ENCODE peak calls at places on chromosome 1, in eight cellular contexts. M is CD8-positive, alpha-beta T cell; S is body of pancreas; X is fibroblast of lung; Z is left ventricle myocardium inferior; Y is psoas muscle; B is stomach; F is A549. W is an unnamed sample.
A peak's percentile ranks its signal among the peaks of the same experiment; 100 is the strongest.

GRCh38 chr1:194534784-194535183 is 1348.4 kb upstream of the B3GALT2 start:
- DNase-seq in F (no peak), Y (no peak), M (no peak), Z (no peak), S (no peak), B (no peak), X (no peak), W (no peak)

GRCh38 chr1:208288495-208288894 is 44.3 kb upstream of the PLXNA2 start:
- DNase-seq in Z (no peak), B (no peak), Y (no peak), X (no peak), M (no peak), F (no peak), S (no peak), W (no peak)

GRCh38 chr1:18512883-18513282 is 32.2 kb downstream of the KLHDC7A start:
- DNase-seq in M (no peak), X (no peak), S (no peak), Y (no peak), B (no peak), F (no peak), Z (no peak), W (peak; percentile 22)

GRCh38 chr1:79811173-79811572 is 804.6 kb upstream of the ADGRL4 start:
- DNase-seq in M (no peak), Z (no peak), Y (no peak), S (no peak), X (peak; percentile 61), B (no peak), F (no peak), W (no peak)

GRCh38 chr1:175234639-175235038 is 42.1 kb upstream of the KIAA0040 start:
- DNase-seq in Z (no peak), B (no peak), F (no peak), M (no peak), X (no peak), Y (no peak), S (no peak), W (no peak)

GRCh38 chr1:219621047-219621786 is 8.3 kb upstream of the ZC3H11B start:
- DNase-seq in F (no peak), M (no peak), Z (no peak), X (no peak), B (no peak), S (peak; percentile 65), Y (no peak), W (no peak)

GRCh38 chr1:15758953-15759661 is 512 bp downstream of the FBLIM1 start:
- DNase-seq in F (peak; percentile 36), S (peak; percentile 40), B (no peak), X (no peak), M (no peak), Y (no peak), Z (no peak), W (no peak)

GRCh38 chr1:34590211-34590623 is 164.6 kb upstream of the GJB5 start:
- DNase-seq in M (no peak), B (no peak), F (no peak), Z (no peak), S (peak; percentile 6), X (no peak), Y (no peak), W (no peak)

GRCh38 chr1:100404816-100405215 is 52.5 kb downstream of the CDC14A start:
- DNase-seq in Z (no peak), B (no peak), F (no peak), X (no peak), S (no peak), M (no peak), Y (no peak), W (no peak)

GRCh38 chr1:28249013-28249870 is 10.1 kb upstream of the SESN2 start:
- DNase-seq in Y (peak; percentile 71), Z (peak; percentile 65), F (peak; percentile 57), X (peak; percentile 77), M (peak; percentile 30), S (peak; percentile 83), B (peak; percentile 80), W (no peak)

GRCh38 chr1:48246727-48247126 is 24.2 kb downstream of the SLC5A9 start:
- DNase-seq in F (no peak), S (peak; percentile 71), Z (peak; percentile 72), X (no peak), B (peak; percentile 91), Y (peak; percentile 31), M (no peak), W (no peak)

GRCh38 chr1:213124590-213124989 is 73.5 kb downstream of the RPS6KC1 start:
- DNase-seq in M (no peak), B (no peak), Z (no peak), X (no peak), F (no peak), Y (no peak), S (no peak), W (no peak)

GRCh38 chr1:147243228-147243685 is 773 bp downstream of the CHD1L start:
- DNase-seq in S (peak; percentile 49), B (no peak), Z (peak; percentile 27), Y (no peak), X (no peak), M (peak; percentile 21), F (no peak), W (peak; percentile 62)

GRCh38 chr1:8239039-8239305 is 78.9 kb upstream of the SLC45A1 start:
- DNase-seq in Y (peak; percentile 29), Z (peak; percentile 20), S (peak; percentile 60), X (peak; percentile 76), M (no peak), F (no peak), B (peak; percentile 37), W (no peak)

GRCh38 chr1:19514391-19514831 is 29.1 kb upstream of the CAPZB start:
- DNase-seq in Y (peak; percentile 35), F (no peak), B (no peak), S (no peak), X (peak; percentile 97), M (no peak), Z (peak; percentile 61), W (no peak)

GRCh38 chr1:73801912-73802429 is 396.0 kb downstream of the LRRIQ3 start:
- DNase-seq in B (no peak), F (no peak), X (no peak), S (no peak), M (no peak), Z (no peak), Y (no peak), W (no peak)

GRCh38 chr1:89719502-89720306 is 86.8 kb downstream of the LRRC8C start:
- DNase-seq in Z (no peak), Y (no peak), B (no peak), M (no peak), X (peak; percentile 67), F (no peak), S (no peak), W (no peak)
- H3K27ac ChIP-seq in Z (peak overlapping the region; percentile 79), Y (no peak overlapping the region), B (no peak overlapping the region), M (no peak overlapping the region), X (peak overlapping the region; percentile 31), F (no peak overlapping the region), S (no peak overlapping the region), W (peak overlapping the region; percentile 58)

DNA sequence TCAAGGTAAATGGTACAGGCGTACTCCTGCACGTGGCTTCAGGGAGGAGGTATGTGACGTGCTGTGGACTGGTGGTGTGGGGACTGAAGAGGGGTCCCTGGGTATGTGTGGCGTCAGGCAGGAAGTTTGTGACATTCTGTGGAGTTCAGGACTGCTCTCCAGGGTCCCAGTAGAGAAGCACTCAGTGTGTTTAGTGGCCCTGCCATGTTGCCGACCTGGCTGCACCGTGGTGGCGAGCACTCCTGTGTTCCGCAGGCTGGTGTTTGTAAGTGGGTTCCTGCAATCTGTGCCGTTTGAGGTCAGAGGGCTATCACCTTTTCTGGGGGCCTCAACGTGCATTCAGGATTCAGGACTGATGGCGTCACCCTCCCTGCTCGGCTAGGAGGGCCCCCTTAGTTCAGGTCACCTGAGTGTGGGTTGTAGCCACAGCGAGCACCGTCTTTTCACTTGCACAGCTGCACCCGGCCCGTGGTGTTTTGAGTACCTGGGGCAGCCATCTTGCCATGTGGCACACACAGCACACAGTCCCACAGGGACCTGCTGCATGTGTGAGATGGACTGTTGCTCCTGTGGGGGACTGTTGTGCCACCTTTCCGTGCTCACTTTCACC is 26.5 kb downstream of the SNAP47 start:
- DNase-seq in Y (no peak), B (no peak), M (no peak), Z (no peak), F (no peak), S (no peak), X (no peak), W (no peak)
- TF ChIP-seq CTCF in Y (no peak), B (no peak), M (no peak), Z (no peak), F (no peak), S (no peak), X (no peak), W (no peak)

GRCh38 chr1:21314797-21315396 is 24.6 kb upstream of the ECE1 start:
- DNase-seq in S (no peak), B (no peak), M (no peak), F (no peak), Z (no peak), Y (no peak), X (no peak), W (no peak)

GRCh38 chr1:21311016-21311415 is 20.8 kb upstream of the ECE1 start:
- DNase-seq in S (no peak), M (no peak), Y (no peak), X (no peak), Z (no peak), F (no peak), B (no peak), W (no peak)

GRCh38 chr1:21313146-21313885 is 23.1 kb upstream of the ECE1 start:
- DNase-seq in X (no peak), M (no peak), F (no peak), S (no peak), B (no peak), Y (peak; percentile 50), Z (no peak), W (no peak)

GRCh38 chr1:21313886-21314796 is 23.9 kb upstream of the ECE1 start:
- DNase-seq in M (no peak), S (no peak), Y (peak; percentile 54), Z (peak; percentile 49), B (no peak), X (no peak), F (no peak), W (no peak)

DNA sequence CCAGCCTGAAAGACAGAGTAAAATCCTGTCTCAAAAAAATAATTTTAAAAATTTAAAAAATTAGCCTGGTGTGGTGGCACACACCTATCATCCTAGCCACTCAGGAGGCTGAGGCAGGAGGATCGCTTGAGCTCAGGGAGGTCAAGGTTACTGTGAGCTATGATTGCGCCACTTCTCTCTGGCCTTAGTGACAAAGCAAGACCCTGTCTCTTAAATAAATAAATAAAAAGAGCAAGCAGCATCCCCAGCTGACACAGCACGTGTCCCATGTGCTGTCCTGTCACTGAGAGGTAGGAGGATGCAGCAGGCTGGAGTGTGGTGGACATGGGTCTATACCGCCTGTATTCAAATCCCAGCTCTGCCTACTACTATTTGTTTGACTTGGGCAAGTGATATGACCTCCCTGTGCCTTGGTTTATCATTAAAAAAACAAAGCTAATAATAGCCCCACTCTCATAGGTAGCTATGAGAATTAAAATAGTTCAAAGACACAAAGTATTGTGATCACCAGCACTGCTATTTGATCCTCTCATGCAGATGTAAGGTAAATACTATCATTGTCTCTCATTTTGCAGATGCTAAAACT is 22.2 kb upstream of the ECE1 start:
- DNase-seq in Y (no peak), F (no peak), Z (no peak), X (no peak), B (no peak), M (no peak), S (no peak), W (no peak)
- H3K27ac ChIP-seq in Y (no peak overlapping the region), F (no peak overlapping the region), Z (peak overlapping the region; percentile 89), X (peak overlapping the region; percentile 15), B (peak overlapping the region; percentile 32), M (no peak overlapping the region), S (peak overlapping the region; percentile 3), W (no peak overlapping the region)

DNA sequence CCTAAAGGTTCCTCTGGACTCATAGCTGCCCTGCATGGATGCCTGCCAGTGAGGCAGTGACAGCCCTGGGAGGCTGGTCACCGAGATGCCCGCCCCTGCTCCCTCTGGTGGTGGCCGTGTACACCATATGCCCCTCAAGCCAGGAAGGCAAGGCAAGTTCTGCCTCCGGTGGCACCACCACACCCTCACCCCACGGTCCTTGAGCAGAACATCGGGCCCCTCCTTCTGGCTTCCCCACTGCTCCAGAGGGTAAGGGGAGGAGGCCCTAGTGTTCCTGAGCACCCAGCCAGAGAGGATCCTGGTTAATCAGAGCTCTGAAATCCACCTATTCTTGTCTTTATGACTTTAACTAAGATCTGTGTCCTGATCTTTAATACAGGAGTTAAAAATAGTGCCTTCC is 1.6 kb upstream of the S100A14 start:
- DNase-seq in F (no peak), S (peak; percentile 79), Y (peak; percentile 81), X (peak; percentile 74), M (peak; percentile 73), Z (no peak), B (peak; percentile 91), W (no peak)
- TF ChIP-seq CTCF in F (no peak), S (peak; percentile 31), Y (peak; percentile 55), X (peak; percentile 86), M (peak; percentile 46), Z (no peak), B (peak; percentile 81), W (peak; percentile 95)